ENCODE peak calls at places on chromosome 9, in five cellular contexts. I is BJ, X is HCT116, W is HL-60, A is tibial nerve. L is an unnamed sample. For H3K27me3, the result is how much of the 10 kb centered on the place peaks cover.

GRCh38 chr9:6646028-6646636 is 603 bp upstream of the GLDC start:
- DNase-seq in I (no peak), X (no peak), W (no peak), A (no peak), L (no peak)

GRCh38 chr9:132833451-132834130 is 44.5 kb downstream of the AK8 start:
- DNase-seq in I (no peak), X (no peak), W (no peak), A (no peak), L (no peak)

GRCh38 chr9:91145496-91145895 is 216.2 kb downstream of the AUH start:
- DNase-seq in I (no peak), X (no peak), W (no peak), A (no peak), L (no peak)

GRCh38 chr9:32413424-32413823 is 29.0 kb downstream of the ACO1 start:
- DNase-seq in I (no peak), X (no peak), W (no peak), A (peak), L (no peak)

GRCh38 chr9:78468231-78468630 is 171.3 kb downstream of the PSAT1 start:
- DNase-seq in I (no peak), X (no peak), W (no peak), A (no peak), L (no peak)

GRCh38 chr9:112000743-112001142 is 104.1 kb downstream of the UGCG start:
- DNase-seq in I (no peak), X (no peak), W (no peak), A (no peak), L (no peak)

GRCh38 chr9:97906236-97906831 is 16.0 kb downstream of the TRMO start:
- DNase-seq in I (no peak), X (no peak), W (peak), A (no peak), L (no peak)

GRCh38 chr9:126832440-126832839 is 27.6 kb downstream of the ZBTB43 start:
- DNase-seq in I (no peak), X (no peak), W (no peak), A (no peak), L (no peak)

GRCh38 chr9:128175102-128175563 is 15.1 kb downstream of the BBLN start:
- DNase-seq in I (no peak), X (no peak), W (no peak), A (no peak), L (no peak)

GRCh38 chr9:91567642-91568274 is 144.1 kb upstream of the NFIL3 start:
- DNase-seq in I (no peak), X (no peak), W (no peak), A (no peak), L (no peak)

GRCh38 chr9:17882801-17883200 is 303.9 kb downstream of the SH3GL2 start:
- DNase-seq in I (no peak), X (no peak), W (no peak), A (no peak), L (no peak)

GRCh38 chr9:79807966-79808365 is 236.2 kb downstream of the TLE4 start:
- DNase-seq in I (no peak), X (no peak), W (no peak), A (no peak), L (no peak)

GRCh38 chr9:124506433-124506832 is 766 bp downstream of the NR5A1 start:
- DNase-seq in I (no peak), X (no peak), W (no peak), A (no peak), L (no peak)

GRCh38 chr9:93099551-93100264 is 3.7 kb downstream of the CARD19 start:
- DNase-seq in I (no peak), X (no peak), W (no peak), A (no peak), L (no peak)

GRCh38 chr9:125536184-125537152 is 170.5 kb downstream of the MAPKAP1 start:
- DNase-seq in I (no peak), X (no peak), W (no peak), A (no peak), L (no peak)

GRCh38 chr9:20209421-20210340 is 412.6 kb downstream of the MLLT3 start:
- DNase-seq in I (no peak), X (no peak), W (no peak), A (no peak), L (no peak)

GRCh38 chr9:2727966-2728613 is 10.8 kb downstream of the KCNV2 start:
- DNase-seq in I (peak), X (peak), W (peak), A (peak), L (no peak)

GRCh38 chr9:97470076-97470475 is 31.4 kb upstream of the TMOD1 start:
- DNase-seq in I (no peak), X (peak), W (no peak), A (no peak), L (no peak)

GRCh38 chr9:37617837-37618236 is 25.4 kb upstream of the TOMM5 start:
- DNase-seq in I (no peak), X (no peak), W (no peak), A (no peak), L (no peak)

GRCh38 chr9:15086096-15087030 is 176.1 kb upstream of the FREM1 start:
- DNase-seq in I (no peak), X (no peak), W (no peak), A (no peak), L (no peak)

GRCh38 chr9:16426716-16427115 is 443.8 kb downstream of the BNC2 start:
- DNase-seq in I (no peak), X (no peak), W (no peak), A (no peak), L (no peak)

GRCh38 chr9:87894998-87895625 is 12.4 kb downstream of the SPATA31E1 start:
- DNase-seq in I (no peak), X (no peak), W (no peak), A (no peak), L (no peak)

GRCh38 chr9:21252727-21253547 is 13.1 kb upstream of the IFNA14 start:
- DNase-seq in I (no peak), X (peak), W (peak), A (peak), L (peak)

GRCh38 chr9:5263568-5264218 is 32.5 kb downstream of the INSL4 start:
- DNase-seq in I (no peak), X (peak), W (no peak), A (no peak), L (no peak)
- TF ChIP-seq CTCF in I (no peak), X (peak), W (no peak), A (no peak), L (no peak)

DNA sequence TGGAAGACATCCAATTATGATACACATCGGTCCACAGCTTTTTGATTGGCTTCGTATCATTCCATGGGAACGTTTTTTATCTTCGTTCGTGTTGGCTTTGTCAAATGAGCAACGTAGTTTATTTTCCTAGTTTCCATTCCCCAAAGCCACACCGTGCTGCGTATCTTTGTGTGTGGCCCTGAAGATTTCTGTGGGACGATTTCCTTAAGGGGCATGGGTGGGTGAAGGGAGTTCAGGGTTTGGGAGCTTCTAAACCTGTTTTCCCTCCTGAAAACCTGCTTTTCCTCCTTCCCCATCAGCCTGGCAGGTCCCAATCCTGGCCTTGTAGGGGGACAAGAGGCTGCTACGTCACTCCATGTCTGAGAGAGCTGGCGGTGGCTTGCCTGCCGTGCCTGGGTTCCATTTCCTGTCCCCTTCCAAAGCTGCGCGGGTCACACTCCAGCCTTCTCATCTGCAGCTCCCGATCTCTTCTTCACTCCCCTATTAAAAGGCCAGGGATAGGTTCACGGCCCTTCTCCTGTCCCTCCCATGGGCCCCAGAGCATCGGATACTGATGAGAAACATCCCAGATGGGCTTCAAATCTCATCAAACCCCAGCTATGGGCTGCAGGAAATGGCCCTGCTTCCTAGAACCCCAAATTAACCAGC is 23.5 kb upstream of the ASS1 start:
- DNase-seq in I (no peak), X (no peak), W (no peak), A (no peak), L (no peak)
- H3K27me3 ChIP-seq in I (under half), X (under half), W (under half), A (under half), L (under half)

DNA sequence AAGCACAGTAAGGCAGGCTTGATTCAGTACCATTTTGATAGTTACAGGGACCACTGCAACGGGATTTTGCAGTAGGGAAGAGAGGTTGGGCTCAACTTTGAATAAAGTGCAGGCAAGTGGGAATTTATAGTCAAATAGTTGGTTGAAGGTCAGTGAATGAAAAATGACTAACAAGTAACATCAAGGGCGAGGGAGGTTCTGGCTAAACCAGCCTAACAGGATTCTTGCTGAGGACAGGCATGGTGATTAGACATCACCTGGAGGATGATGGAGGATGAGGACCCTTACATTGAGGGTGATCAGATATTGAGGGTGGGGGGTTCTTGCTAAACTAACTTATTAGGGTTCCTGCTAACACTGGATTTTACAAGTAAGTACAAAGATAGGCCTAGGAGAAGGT is 66.1 kb upstream of the SMC5 start:
- DNase-seq in I (no peak), X (peak), W (no peak), A (no peak), L (no peak)
- H3K4me3 ChIP-seq in I (no peak), X (no peak), W (no peak), A (no peak), L (no peak)

GRCh38 chr9:34456746-34457145 is 1.6 kb downstream of the FAM219A start:
- DNase-seq in I (no peak), X (no peak), W (no peak), A (no peak), L (no peak)

GRCh38 chr9:34452568-34452967 is 5.8 kb downstream of the FAM219A start:
- DNase-seq in I (no peak), X (no peak), W (no peak), A (no peak), L (no peak)

GRCh38 chr9:34457266-34458012 is 931 bp downstream of the FAM219A start:
- DNase-seq in I (peak), X (no peak), W (no peak), A (peak), L (peak)

GRCh38 chr9:34451545-34451944 is 6.8 kb downstream of the FAM219A start:
- DNase-seq in I (no peak), X (no peak), W (no peak), A (no peak), L (no peak)

GRCh38 chr9:34454571-34455065 is 3.8 kb downstream of the FAM219A start:
- DNase-seq in I (no peak), X (peak), W (no peak), A (no peak), L (no peak)
- TF ChIP-seq CTCF in I (no peak), X (no peak), W (no peak), A (no peak), L (no peak)

DNA sequence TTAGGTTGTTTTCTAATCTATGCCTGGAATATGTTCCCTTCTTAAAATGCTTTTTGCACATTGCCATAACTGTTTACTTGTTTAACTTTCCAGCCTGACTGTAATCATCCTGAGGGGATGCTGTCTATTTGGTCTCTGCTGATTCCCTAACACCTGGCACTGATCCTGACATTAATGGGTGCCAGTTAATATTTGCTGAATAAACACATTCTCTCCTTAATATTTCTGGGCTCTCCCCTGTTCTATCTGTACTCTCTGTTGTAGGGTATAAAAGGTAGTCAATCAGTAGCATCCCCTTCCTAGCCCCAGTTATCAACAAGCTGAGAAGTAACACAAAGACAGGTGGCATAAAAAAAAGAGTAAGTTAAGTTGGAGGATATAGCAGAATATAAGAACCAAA is 21.3 kb upstream of the SLC31A2 start:
- DNase-seq in I (no peak), X (no peak), W (no peak), A (no peak), L (no peak)
- H3K27me3 ChIP-seq in I (under half), X (under half), W (under half), A (under half), L (under half)

GRCh38 chr9:137221477-137222111 is 446 bp downstream of the RNF208 start:
- DNase-seq in I (no peak), X (no peak), W (no peak), A (no peak), L (no peak)
- H3K4me3 ChIP-seq in I (peak), X (peak), W (peak), A (peak), L (no peak)

DNA sequence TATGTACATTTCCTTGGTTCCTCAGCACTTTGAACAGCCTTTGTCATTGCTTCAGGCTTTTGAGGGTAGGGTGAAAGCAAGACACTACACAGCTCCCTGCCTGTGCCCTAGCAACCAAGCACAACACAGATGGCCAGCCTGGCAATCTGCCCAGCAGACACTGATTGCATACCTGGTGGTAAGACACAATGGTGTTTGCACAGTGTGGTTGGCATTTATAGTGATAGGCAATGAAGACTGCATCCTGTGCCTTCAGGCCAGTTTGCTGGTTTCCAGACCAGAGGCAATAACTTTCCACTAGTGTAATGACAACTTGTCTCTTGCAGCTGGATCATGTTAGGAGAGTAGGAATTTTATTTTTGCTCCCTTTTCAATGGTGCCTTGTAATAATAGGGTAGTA is 144.5 kb upstream of the TNC start:
- DNase-seq in I (peak), X (peak), W (no peak), A (no peak), L (peak)
- TF ChIP-seq CTCF in I (no peak), X (no peak), W (no peak), A (no peak), L (no peak)

GRCh38 chr9:33651125-33651524 is 127.1 kb downstream of the ANKRD18B start:
- DNase-seq in I (no peak), X (no peak), W (no peak), A (no peak), L (no peak)
- H3K27me3 ChIP-seq in I (under half), X (half or more), W (under half), A (under half), L (under half)

DNA sequence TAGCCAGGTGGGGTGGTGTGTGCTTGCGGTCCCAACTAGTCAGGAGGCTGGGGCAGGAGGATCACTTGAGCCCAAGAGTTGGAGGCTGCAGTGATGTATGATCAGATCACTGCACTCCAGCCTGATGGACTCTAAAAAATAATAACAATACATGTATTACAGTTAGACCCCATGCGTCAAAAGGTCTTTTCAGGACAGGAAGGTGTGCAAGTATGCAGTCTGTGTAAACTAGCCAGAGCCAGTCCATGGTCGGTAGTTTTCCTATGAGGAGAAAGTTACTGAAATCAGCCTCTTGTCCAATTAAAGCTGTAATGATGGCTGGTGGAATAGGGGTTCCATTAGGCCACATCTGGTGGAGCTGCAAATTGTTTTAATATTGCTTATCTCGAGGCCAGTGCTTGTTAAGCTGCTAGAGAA is 1.5 kb upstream of the STOM start:
- DNase-seq in I (no peak), X (no peak), W (no peak), A (no peak), L (no peak)
- H3K4me3 ChIP-seq in I (no peak), X (no peak), W (no peak), A (no peak), L (no peak)